ENCODE peak calls at places on chromosome 12, in ten cellular contexts. F is activated T-cell treated with anti-CD3 and anti-CD28 coated beads for 24 hours; P is activated gamma-delta T cell treated with anti-CD3 and anti-CD28 coated beads, Interleukin-2, amount 50 U/mL, for 16 hours; C is lung; V is heart left ventricle; H is naive B cell; Y is hepatic stellate cell; Q is amygdala; O is nephron progenitor cell; I is left cardiac atrium. S is an unnamed sample.

GRCh38 chr12:13205809-13206559 is 9.5 kb downstream of the EMP1 start:
- DNase-seq in O (no peak), H (no peak), F (peak), C (no peak), V (no peak), Q (no peak), P (no peak), I (no peak), Y (peak), S (no peak)

GRCh38 chr12:2457215-2458112 is 337.3 kb upstream of the FKBP4 start:
- DNase-seq in O (no peak), Q (no peak), Y (no peak), H (no peak), V (no peak), I (no peak), C (no peak), P (no peak), F (no peak), S (no peak)

GRCh38 chr12:47190905-47191304 is 111.1 kb upstream of the AMIGO2 start:
- DNase-seq in H (no peak), P (no peak), Y (no peak), Q (no peak), O (no peak), V (no peak), F (no peak), C (no peak), I (no peak), S (no peak)

GRCh38 chr12:53051058-53051880 is 1.4 kb downstream of the TNS2 start:
- DNase-seq in V (peak), O (peak), P (no peak), F (no peak), Y (no peak), I (peak), Q (peak), H (no peak), C (peak), S (peak)

GRCh38 chr12:119181944-119182343 is 3.2 kb downstream of the HSPB8 start:
- DNase-seq in V (no peak), F (no peak), Q (no peak), I (no peak), O (no peak), C (no peak), Y (no peak), H (no peak), P (no peak), S (no peak)

GRCh38 chr12:53729659-53730058 is 2.4 kb upstream of the CALCOCO1 start:
- DNase-seq in P (no peak), I (no peak), H (no peak), O (no peak), F (no peak), V (no peak), Q (no peak), Y (no peak), C (no peak), S (no peak)

GRCh38 chr12:71684081-71684480 is 1.8 kb upstream of the TMEM19 start:
- DNase-seq in Y (no peak), O (no peak), P (no peak), I (no peak), H (peak), Q (no peak), F (no peak), V (no peak), C (no peak), S (no peak)

GRCh38 chr12:30396576-30396975 is 299.1 kb downstream of the IPO8 start:
- DNase-seq in Y (no peak), F (no peak), H (no peak), P (no peak), V (no peak), O (no peak), Q (no peak), C (no peak), I (no peak), S (no peak)

GRCh38 chr12:79988368-79988767 is 53.5 kb upstream of the PPP1R12A start:
- DNase-seq in Y (peak), O (no peak), I (no peak), C (no peak), P (no peak), H (no peak), Q (no peak), F (no peak), V (no peak), S (no peak)

GRCh38 chr12:93430280-93430679 is 11.5 kb downstream of the UBE2N start:
- DNase-seq in H (no peak), O (no peak), I (no peak), C (no peak), Q (no peak), F (no peak), P (no peak), Y (no peak), V (no peak), S (no peak)

GRCh38 chr12:10218021-10218420 is 5.3 kb downstream of the GABARAPL1 start:
- DNase-seq in Q (no peak), Y (no peak), O (no peak), I (no peak), H (no peak), C (no peak), V (no peak), F (no peak), P (no peak), S (no peak)

GRCh38 chr12:130826151-130826801 is 12.8 kb downstream of the STX2 start:
- DNase-seq in Y (peak), F (peak), O (peak), V (no peak), H (peak), C (peak), I (no peak), Q (peak), P (peak), S (no peak)

GRCh38 chr12:45369065-45369464 is 153.2 kb downstream of the ANO6 start:
- DNase-seq in F (no peak), H (no peak), P (no peak), I (no peak), Q (no peak), C (no peak), Y (peak), O (no peak), V (no peak), S (no peak)

GRCh38 chr12:113473942-113474341 is 2.3 kb upstream of the LHX5 start:
- DNase-seq in F (no peak), C (no peak), O (no peak), I (no peak), H (no peak), Y (no peak), P (no peak), Q (no peak), V (no peak), S (no peak)

GRCh38 chr12:79364197-79364596 is 326.6 kb downstream of the PAWR start:
- DNase-seq in V (no peak), H (no peak), P (no peak), I (no peak), F (no peak), Q (no peak), C (no peak), Y (no peak), O (no peak), S (no peak)